ENCODE peak calls at places on chromosomes 4 and X, in eight cellular contexts. Q, V, C, E, P, T, U and L are unnamed samples.
A peak's percentile ranks its signal among the peaks of the same experiment; 100 is the strongest.

GRCh38 chrX:17983389-17983788 is 122.3 kb upstream of the RAI2 start:
- DNase-seq in Q (no peak), V (no peak), C (no peak), E (no peak), P (no peak), T (no peak), U (no peak), L (no peak)

GRCh38 chr4:20249333-20249732 is 2.4 kb upstream of the SLIT2 start:
- DNase-seq in Q (no peak), V (peak; percentile 39), C (peak; percentile 50), E (no peak), P (peak; percentile 59), T (no peak), U (no peak), L (no peak)

GRCh38 chrX:42664706-42665105 is 113.3 kb downstream of the PPP1R2C start:
- DNase-seq in Q (no peak), V (no peak), C (no peak), E (no peak), P (no peak), T (no peak), U (no peak), L (no peak)

GRCh38 chr4:1239141-1239948 is 9.6 kb downstream of the CTBP1 start:
- DNase-seq in Q (no peak), V (no peak), C (no peak), E (peak; percentile 12), P (no peak), T (peak; percentile 15), U (no peak), L (peak; percentile 83)

GRCh38 chrX:153651540-153652079 is 4.6 kb downstream of the DUSP9 start:
- DNase-seq in Q (no peak), V (peak; percentile 47), C (no peak), E (no peak), P (no peak), T (no peak), U (peak; percentile 24), L (no peak)

GRCh38 chrX:1390621-1391369 is 1.1 kb downstream of the SLC25A6 start:
- DNase-seq in Q (no peak), V (no peak), C (no peak), E (no peak), P (no peak), T (peak; percentile 20), U (no peak), L (no peak)

GRCh38 chrX:153765138-153766079 is 1.4 kb downstream of the PLXNB3 start:
- DNase-seq in Q (no peak), V (no peak), C (peak; percentile 14), E (no peak), P (no peak), T (no peak), U (no peak), L (no peak)

GRCh38 chr4:41785665-41786064 is 37.1 kb upstream of the PHOX2B start:
- DNase-seq in Q (no peak), V (no peak), C (no peak), E (no peak), P (no peak), T (no peak), U (no peak), L (no peak)

GRCh38 chr4:42152507-42153504 is at the start of gene BEND4:
- DNase-seq in Q (no peak), V (no peak), C (no peak), E (no peak), P (no peak), T (no peak), U (peak; percentile 83), L (no peak)

GRCh38 chr4:155809835-155810234 is 51.0 kb downstream of the GUCY1B1 start:
- DNase-seq in Q (peak; percentile 70), V (peak; percentile 61), C (peak; percentile 84), E (no peak), P (peak; percentile 67), T (no peak), U (peak; percentile 65), L (no peak)

GRCh38 chrX:151896734-151897474 is 15.8 kb upstream of the MAGEA4 start:
- DNase-seq in Q (no peak), V (no peak), C (peak; percentile 69), E (no peak), P (peak; percentile 14), T (no peak), U (no peak), L (no peak)

DNA sequence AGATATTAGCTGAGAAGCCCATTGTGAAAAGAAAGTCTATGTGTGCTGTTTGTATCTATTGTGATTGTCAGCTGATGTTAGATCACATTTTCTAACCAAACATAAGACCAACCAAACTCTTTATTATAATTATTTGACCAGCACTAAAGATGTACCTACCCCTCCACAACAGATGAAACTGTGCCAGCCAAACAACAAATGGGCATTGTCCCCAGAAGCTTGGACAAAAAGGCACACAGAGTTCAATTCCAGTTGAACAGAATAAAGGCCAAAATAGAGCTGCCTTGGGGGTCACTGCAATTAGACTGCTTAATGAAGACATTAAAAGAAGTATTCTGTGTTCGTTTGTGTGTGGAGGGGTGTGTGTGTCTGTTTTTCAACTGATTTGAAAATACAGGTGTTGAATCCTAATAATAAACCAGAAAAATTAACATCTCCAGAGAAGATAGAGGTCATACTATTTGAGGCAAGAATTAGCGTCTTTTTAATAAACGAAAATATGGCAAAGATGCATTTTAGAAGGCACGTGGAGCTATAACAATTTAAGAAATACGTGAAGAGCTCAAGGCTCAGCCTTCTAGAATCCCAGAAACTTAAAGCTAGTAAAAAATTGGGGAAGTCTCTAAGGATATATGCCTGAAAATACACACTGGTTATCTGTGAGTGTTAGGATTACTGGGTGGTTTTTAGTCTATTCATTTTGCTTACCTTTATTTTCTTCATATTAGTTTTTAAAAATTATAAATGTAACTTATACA is 2.2 kb downstream of the SPP1 start:
- DNase-seq in Q (no peak), V (no peak), C (no peak), E (no peak), P (no peak), T (no peak), U (no peak), L (no peak)
- H3K4me3 ChIP-seq in Q (no peak overlapping the region), V (no peak overlapping the region), C (no peak overlapping the region), E (no peak overlapping the region), P (no peak overlapping the region), T (no peak overlapping the region), U (no peak overlapping the region), L (no peak overlapping the region)

DNA sequence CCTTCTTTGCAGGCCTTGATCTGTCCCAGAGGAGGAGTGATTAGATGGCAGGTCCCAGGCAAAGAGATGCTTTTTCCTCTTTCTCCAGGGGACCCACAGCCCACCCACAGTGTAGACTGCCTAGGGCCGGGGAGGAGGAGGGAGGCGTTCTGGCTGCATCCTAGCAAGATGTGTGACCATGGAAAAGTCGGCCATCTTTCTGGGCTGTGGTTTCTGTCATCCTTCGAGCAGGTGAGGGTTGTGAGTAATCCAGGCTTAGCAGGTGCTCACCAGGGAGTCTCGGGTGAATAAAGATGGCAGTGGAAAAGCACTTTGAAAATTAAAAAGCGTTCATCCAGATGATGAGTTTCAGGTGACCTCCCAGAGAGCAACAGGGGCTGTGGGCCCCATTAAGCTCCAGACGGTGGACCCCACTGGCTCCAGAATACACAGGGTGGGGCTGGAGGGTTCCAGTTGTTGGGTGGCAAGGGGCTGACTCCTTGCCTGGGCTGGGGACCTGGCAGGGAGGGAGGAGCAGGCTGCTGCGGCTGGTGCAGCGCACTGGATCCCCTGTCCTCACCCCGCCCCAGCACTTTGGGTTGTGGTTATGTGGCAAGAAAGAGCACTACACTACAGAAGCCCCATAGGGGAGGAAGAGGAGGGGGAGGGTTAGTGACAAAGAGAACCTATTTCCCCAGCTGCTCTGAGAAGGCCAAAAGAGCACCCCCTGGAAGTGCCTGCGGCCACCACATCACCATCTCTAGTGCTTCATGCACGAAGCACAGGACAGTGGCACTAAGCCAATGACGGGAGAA is 23.7 kb downstream of the ELF4 start:
- DNase-seq in Q (no peak), V (peak; percentile 96), C (no peak), E (no peak), P (no peak), T (no peak), U (peak; percentile 79), L (no peak)
- TF ChIP-seq CTCF in Q (no peak), V (no peak), C (no peak), E (no peak), P (no peak), T (no peak), U (no peak), L (no peak)

DNA sequence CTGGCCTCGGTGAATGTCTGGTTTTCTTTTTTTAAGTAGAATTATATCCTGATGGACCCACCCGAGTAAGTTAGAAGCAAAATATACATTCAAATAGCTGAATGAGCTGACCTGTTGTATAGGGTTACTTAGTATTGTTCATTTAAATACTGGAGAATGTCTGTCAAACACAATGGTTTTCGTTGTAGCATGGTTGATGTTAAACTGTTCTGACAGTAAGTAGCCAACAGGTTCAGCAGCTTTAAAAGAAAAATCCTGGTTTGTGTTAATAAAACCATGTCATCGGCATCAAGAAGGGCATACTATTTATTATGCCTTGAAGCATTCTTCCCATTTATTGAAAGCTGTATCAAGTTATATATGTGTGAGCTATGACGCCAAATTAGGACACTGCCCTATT is 149.6 kb downstream of the ANAPC10 start:
- DNase-seq in Q (no peak), V (no peak), C (no peak), E (no peak), P (no peak), T (no peak), U (no peak), L (peak; percentile 72)
- H3K4me3 ChIP-seq in Q (no peak overlapping the region), V (no peak overlapping the region), C (no peak overlapping the region), E (no peak overlapping the region), P (no peak overlapping the region), T (no peak overlapping the region), U (no peak overlapping the region), L (peak overlapping the region; percentile 18)

DNA sequence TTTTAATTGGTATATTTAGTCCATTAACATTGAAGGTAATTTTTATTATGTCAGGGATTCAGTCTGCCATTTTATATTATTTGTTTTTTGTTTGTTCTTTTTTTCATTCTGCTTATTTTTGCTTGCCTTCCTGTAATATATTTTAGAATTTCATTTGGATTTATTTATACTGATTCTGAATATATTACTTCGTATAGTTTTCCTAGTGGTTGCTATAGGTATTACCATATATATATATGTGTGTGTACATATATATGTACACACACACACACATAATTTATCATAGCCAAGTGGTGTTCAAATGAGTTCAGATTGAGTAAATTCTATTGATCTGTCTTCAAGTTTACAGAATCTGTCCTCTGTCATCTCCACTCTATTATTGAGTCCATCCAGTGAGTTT is 11.2 kb downstream of the CITED1 start:
- DNase-seq in Q (no peak), V (no peak), C (no peak), E (no peak), P (no peak), T (no peak), U (no peak), L (no peak)
- TF ChIP-seq CTCF in Q (no peak), V (no peak), C (no peak), E (no peak), P (no peak), T (no peak), U (no peak), L (no peak)

DNA sequence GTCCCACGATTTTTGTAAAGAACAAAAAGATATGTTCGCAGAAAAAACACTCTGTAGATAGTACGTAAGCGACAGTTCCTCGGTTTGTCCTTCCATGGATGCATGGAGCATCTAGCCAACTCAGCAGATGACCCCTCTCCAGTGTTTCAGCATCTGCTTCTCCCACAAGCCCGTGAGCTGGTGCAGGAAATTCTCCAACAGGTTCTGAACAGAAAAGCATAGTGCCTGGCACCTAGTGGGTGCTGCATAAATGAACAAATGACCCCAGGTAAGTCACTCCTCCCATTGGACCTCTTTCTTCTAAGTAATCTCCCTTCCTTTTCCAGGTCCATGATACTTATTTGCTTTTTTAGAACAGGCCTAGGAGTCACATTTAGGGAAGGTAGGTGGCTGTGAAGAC is 966 bp upstream of the KIAA0232 start:
- DNase-seq in Q (no peak), V (no peak), C (no peak), E (no peak), P (no peak), T (no peak), U (peak; percentile 26), L (no peak)
- H3K4me3 ChIP-seq in Q (peak overlapping the region; percentile 75), V (peak overlapping the region; percentile 33), C (peak overlapping the region; percentile 67), E (peak overlapping the region; percentile 84), P (no peak overlapping the region), T (peak overlapping the region; percentile 98), U (peak overlapping the region; percentile 95), L (peak overlapping the region; percentile 63)

GRCh38 chr4:67122029-67122428 is 423.3 kb downstream of the CENPC start:
- DNase-seq in Q (no peak), V (peak; percentile 3), C (peak; percentile 1), E (no peak), P (no peak), T (no peak), U (no peak), L (no peak)
- TF ChIP-seq CTCF in Q (no peak), V (peak; percentile 20), C (no peak), E (peak; percentile 32), P (peak; percentile 35), T (no peak), U (peak; percentile 47), L (peak; percentile 72)